ENCODE peak calls at places on chromosomes 6 and 20, in eight cellular contexts. One of them, this sample, is unnamed.

GRCh38 chr20:37238426-37238825 is 23.2 kb downstream of the GHRH start:
- DNase-seq in memory B cell: no peak
- DNase-seq in left ventricle myocardium inferior: no peak
- DNase-seq in pancreas: no peak
- DNase-seq in foreskin keratinocyte: no peak
- DNase-seq in CD8-positive, alpha-beta T cell: no peak
- DNase-seq in Daoy: no peak
- DNase-seq in HFFc6: no peak
- DNase-seq in this sample: no peak

GRCh38 chr6:21593927-21594421 is 423 bp downstream of the SOX4 start:
- DNase-seq in memory B cell: peak
- DNase-seq in left ventricle myocardium inferior: no peak
- DNase-seq in pancreas: peak
- DNase-seq in foreskin keratinocyte: peak
- DNase-seq in CD8-positive, alpha-beta T cell: no peak
- DNase-seq in Daoy: peak
- DNase-seq in HFFc6: peak
- DNase-seq in this sample: no peak

GRCh38 chr20:10316582-10316981 is 98.0 kb downstream of the SNAP25 start:
- DNase-seq in memory B cell: no peak
- DNase-seq in left ventricle myocardium inferior: no peak
- DNase-seq in pancreas: no peak
- DNase-seq in foreskin keratinocyte: no peak
- DNase-seq in CD8-positive, alpha-beta T cell: no peak
- DNase-seq in Daoy: peak
- DNase-seq in HFFc6: no peak
- DNase-seq in this sample: no peak

GRCh38 chr6:135311446-135312200 is 130.5 kb downstream of the MYB start:
- DNase-seq in memory B cell: no peak
- DNase-seq in left ventricle myocardium inferior: no peak
- DNase-seq in pancreas: no peak
- DNase-seq in foreskin keratinocyte: no peak
- DNase-seq in CD8-positive, alpha-beta T cell: no peak
- DNase-seq in Daoy: no peak
- DNase-seq in HFFc6: no peak
- DNase-seq in this sample: no peak

GRCh38 chr6:25248100-25248499 is 31.1 kb upstream of the CARMIL1 start:
- DNase-seq in memory B cell: no peak
- DNase-seq in left ventricle myocardium inferior: no peak
- DNase-seq in pancreas: no peak
- DNase-seq in foreskin keratinocyte: peak
- DNase-seq in CD8-positive, alpha-beta T cell: no peak
- DNase-seq in Daoy: peak
- DNase-seq in HFFc6: peak
- DNase-seq in this sample: no peak

GRCh38 chr6:137297887-137298286 is 78.7 kb upstream of the IFNGR1 start:
- DNase-seq in memory B cell: no peak
- DNase-seq in left ventricle myocardium inferior: no peak
- DNase-seq in pancreas: no peak
- DNase-seq in foreskin keratinocyte: peak
- DNase-seq in CD8-positive, alpha-beta T cell: no peak
- DNase-seq in Daoy: peak
- DNase-seq in HFFc6: no peak
- DNase-seq in this sample: no peak

GRCh38 chr6:69138173-69138572 is 503.1 kb downstream of the ADGRB3 start:
- DNase-seq in memory B cell: no peak
- DNase-seq in left ventricle myocardium inferior: no peak
- DNase-seq in pancreas: no peak
- DNase-seq in foreskin keratinocyte: no peak
- DNase-seq in CD8-positive, alpha-beta T cell: no peak
- DNase-seq in Daoy: no peak
- DNase-seq in HFFc6: no peak
- DNase-seq in this sample: no peak

GRCh38 chr6:32666420-32667300 is at the start of gene HLA-DQB1:
- DNase-seq in memory B cell: peak
- DNase-seq in left ventricle myocardium inferior: no peak
- DNase-seq in pancreas: no peak
- DNase-seq in foreskin keratinocyte: peak
- DNase-seq in CD8-positive, alpha-beta T cell: peak
- DNase-seq in Daoy: peak
- DNase-seq in HFFc6: peak
- DNase-seq in this sample: peak

GRCh38 chr20:14821251-14821650 is 483.8 kb upstream of the FLRT3 start:
- DNase-seq in memory B cell: no peak
- DNase-seq in left ventricle myocardium inferior: no peak
- DNase-seq in pancreas: no peak
- DNase-seq in foreskin keratinocyte: no peak
- DNase-seq in CD8-positive, alpha-beta T cell: no peak
- DNase-seq in Daoy: no peak
- DNase-seq in HFFc6: no peak
- DNase-seq in this sample: no peak

GRCh38 chr20:58471161-58471834 is 43.9 kb downstream of the APCDD1L start:
- DNase-seq in memory B cell: no peak
- DNase-seq in left ventricle myocardium inferior: peak
- DNase-seq in pancreas: no peak
- DNase-seq in foreskin keratinocyte: no peak
- DNase-seq in CD8-positive, alpha-beta T cell: no peak
- DNase-seq in Daoy: no peak
- DNase-seq in HFFc6: no peak
- DNase-seq in this sample: no peak

GRCh38 chr6:18515767-18516166 is 128.6 kb downstream of the RNF144B start:
- DNase-seq in memory B cell: no peak
- DNase-seq in left ventricle myocardium inferior: no peak
- DNase-seq in pancreas: no peak
- DNase-seq in foreskin keratinocyte: peak
- DNase-seq in CD8-positive, alpha-beta T cell: no peak
- DNase-seq in Daoy: peak
- DNase-seq in HFFc6: peak
- DNase-seq in this sample: no peak